ENCODE peak calls at places on chromosomes 5 and 9, in seven cellular contexts. O is breast epithelium, B is ovary, S is kidney epithelial cell, E is GM12865, R is HFFc6, C is SK-N-SH. T is an unnamed sample.

GRCh38 chr9:97615439-97616072 is 17.6 kb downstream of the TSTD2 start:
- DNase-seq in O (no peak), B (peak), S (no peak), E (peak), R (peak), C (peak), T (peak)

GRCh38 chr5:53276825-53277224 is 167.3 kb upstream of the MOCS2 start:
- DNase-seq in O (no peak), B (no peak), S (no peak), E (no peak), R (no peak), C (no peak), T (no peak)

GRCh38 chr5:125679522-125679921 is 743.7 kb upstream of the GRAMD2B start:
- DNase-seq in O (no peak), B (no peak), S (no peak), E (no peak), R (no peak), C (no peak), T (no peak)

GRCh38 chr9:113622600-113623400 is 159.3 kb downstream of the RGS3 start:
- DNase-seq in O (no peak), B (no peak), S (peak), E (peak), R (peak), C (no peak), T (no peak)

GRCh38 chr5:173498871-173499470 is 117.5 kb downstream of the BOD1 start:
- DNase-seq in O (no peak), B (peak), S (no peak), E (no peak), R (no peak), C (no peak), T (no peak)

GRCh38 chr5:69489246-69489645 is 3.3 kb upstream of the OCLN start:
- DNase-seq in O (no peak), B (no peak), S (no peak), E (no peak), R (no peak), C (no peak), T (no peak)

GRCh38 chr5:9165567-9165966 is 380.3 kb downstream of the SEMA5A start:
- DNase-seq in O (no peak), B (no peak), S (no peak), E (no peak), R (no peak), C (no peak), T (no peak)

GRCh38 chr9:130426883-130427282 is 17.9 kb upstream of the ASS1 start:
- DNase-seq in O (no peak), B (no peak), S (no peak), E (no peak), R (peak), C (no peak), T (no peak)

GRCh38 chr9:136107155-136107952 is 11.3 kb downstream of the TMEM250 start:
- DNase-seq in O (no peak), B (no peak), S (no peak), E (peak), R (no peak), C (peak), T (no peak)

GRCh38 chr5:132446621-132447020 is 44.0 kb downstream of the IRF1 start:
- DNase-seq in O (no peak), B (peak), S (no peak), E (no peak), R (peak), C (no peak), T (no peak)

GRCh38 chr9:107620801-107621200 is 131.2 kb upstream of the KLF4 start:
- DNase-seq in O (no peak), B (no peak), S (no peak), E (no peak), R (no peak), C (no peak), T (no peak)

GRCh38 chr5:136065588-136065987 is 36.8 kb downstream of the TGFBI start:
- DNase-seq in O (no peak), B (no peak), S (no peak), E (no peak), R (no peak), C (no peak), T (no peak)

GRCh38 chr5:136067422-136067821 is 38.6 kb downstream of the TGFBI start:
- DNase-seq in O (no peak), B (no peak), S (no peak), E (no peak), R (no peak), C (no peak), T (no peak)

GRCh38 chr5:136064510-136064909 is 35.7 kb downstream of the TGFBI start:
- DNase-seq in O (no peak), B (no peak), S (no peak), E (no peak), R (no peak), C (no peak), T (no peak)

GRCh38 chr5:136063778-136064465 is 35.1 kb downstream of the TGFBI start:
- DNase-seq in O (no peak), B (no peak), S (no peak), E (no peak), R (no peak), C (no peak), T (no peak)

DNA sequence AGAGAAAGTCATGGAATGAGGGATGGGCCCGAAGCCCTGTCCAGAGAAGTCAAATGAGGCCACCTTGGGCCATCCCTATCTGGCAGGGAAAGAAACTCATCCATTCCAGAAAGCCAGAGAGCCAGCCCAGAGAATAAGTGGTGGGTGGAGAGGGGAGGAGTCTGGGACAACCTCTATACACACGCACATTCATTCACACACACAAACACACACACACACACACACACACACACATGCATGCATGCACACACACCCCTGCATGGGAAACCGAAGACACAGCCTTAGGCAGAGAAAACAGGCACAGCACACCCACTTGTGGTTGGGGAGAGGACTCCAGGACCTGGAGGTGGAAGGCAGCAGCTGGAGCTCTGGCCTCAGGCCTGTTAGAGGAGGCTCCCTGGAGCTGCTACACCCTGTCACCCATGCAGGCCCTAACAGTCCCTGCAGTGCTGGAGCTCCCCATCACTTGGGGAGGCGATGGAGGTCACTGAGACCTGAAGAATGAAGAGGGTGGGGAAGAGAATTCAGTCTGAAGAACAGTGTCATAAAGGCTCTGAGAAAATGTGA is 38.0 kb downstream of the TGFBI start:
- DNase-seq in O (no peak), B (peak), S (no peak), E (no peak), R (peak), C (no peak), T (no peak)
- TF ChIP-seq CTCF in O (no peak), B (no peak), S (peak), E (no peak), R (no peak), C (peak), T (no peak)

DNA sequence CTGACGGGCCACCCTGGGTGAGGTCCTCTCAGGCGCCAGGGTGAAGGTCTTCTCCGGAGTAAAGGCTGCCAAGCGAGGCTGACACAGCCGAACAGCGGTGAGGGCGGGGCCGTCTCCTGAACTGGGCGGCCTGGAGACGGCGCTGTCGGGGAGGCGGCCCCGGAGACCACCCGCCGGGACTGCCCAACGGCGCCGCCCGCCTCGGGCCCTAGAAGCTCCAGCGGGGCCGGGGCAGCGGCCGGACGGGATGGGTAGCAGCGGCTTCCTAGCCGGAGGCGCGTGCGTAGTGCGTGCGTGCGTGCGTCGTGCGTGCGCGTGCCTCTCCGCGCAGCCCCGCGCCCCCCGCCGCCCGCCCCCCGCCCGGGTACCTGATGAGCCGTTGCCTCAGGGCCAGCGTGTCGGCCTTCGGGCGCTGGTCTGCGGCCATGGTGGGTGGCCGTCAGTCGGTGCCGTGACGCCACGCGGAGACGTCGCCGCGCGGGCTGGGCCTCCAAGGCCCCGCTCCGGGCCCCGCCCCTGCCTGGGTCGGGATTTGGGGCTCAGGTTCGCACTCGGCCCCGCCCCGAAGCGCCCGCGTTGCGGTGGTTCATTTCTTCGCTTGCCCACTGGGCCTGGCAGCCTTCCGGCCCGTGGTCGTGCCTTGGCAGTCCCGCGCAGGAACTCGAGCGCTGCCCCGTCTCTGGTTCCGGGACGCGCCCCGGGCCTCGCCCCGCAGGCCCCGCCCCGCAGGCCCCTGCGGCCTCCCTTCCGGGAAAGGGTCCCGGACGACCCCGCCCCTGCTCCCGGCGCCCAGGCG is at the start of gene PHYKPL:
- DNase-seq in O (peak), B (peak), S (no peak), E (peak), R (peak), C (peak), T (no peak)
- TF ChIP-seq CTCF in O (no peak), B (no peak), S (no peak), E (no peak), R (peak), C (peak), T (no peak)

GRCh38 chr5:158165647-158166046 is 306.7 kb upstream of the CLINT1 start:
- DNase-seq in O (no peak), B (no peak), S (no peak), E (no peak), R (no peak), C (no peak), T (no peak)
- TF ChIP-seq CTCF in O (no peak), B (no peak), S (no peak), E (no peak), R (no peak), C (peak), T (no peak)

GRCh38 chr5:113123563-113123962 is 147.0 kb downstream of the DCP2 start:
- DNase-seq in O (no peak), B (no peak), S (peak), E (peak), R (no peak), C (no peak), T (no peak)
- TF ChIP-seq CTCF in O (no peak), B (no peak), S (peak), E (peak), R (peak), C (peak), T (peak)

DNA sequence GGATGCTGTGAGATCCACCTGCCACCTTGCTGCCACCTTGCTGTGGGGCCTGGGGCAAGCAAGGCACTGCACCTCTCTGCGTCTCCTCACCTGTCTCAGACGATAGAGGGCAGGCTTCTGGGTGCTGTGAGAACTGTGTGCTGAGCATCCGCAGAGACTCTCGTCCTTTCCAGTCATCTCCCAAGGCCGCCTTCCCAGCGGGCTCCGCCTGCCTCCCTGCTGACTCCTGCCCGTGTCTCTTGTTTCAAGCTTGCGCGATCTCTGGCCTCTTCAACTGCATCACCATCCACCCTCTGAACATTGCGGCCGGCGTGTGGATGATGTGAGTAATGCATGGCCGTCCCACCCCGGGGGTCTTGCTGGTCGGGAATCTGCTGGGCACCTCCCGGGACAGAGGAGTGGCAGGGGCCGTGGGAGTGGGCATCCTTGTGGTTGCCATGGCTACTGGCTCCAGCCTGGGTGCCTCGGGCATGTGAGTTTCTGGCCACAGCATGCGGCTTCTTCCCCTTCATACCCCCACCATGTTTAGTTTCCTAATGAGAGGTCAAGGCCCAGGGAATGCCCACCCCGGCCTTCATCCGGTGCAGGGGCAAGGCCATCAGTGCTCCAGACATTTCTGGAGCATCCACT is 3.6 kb downstream of the CACFD1 start:
- DNase-seq in O (no peak), B (no peak), S (no peak), E (no peak), R (no peak), C (no peak), T (no peak)
- TF ChIP-seq CTCF in O (no peak), B (no peak), S (peak), E (no peak), R (peak), C (no peak), T (no peak)

GRCh38 chr9:87269296-87269695 is 228.4 kb upstream of the DAPK1 start:
- DNase-seq in O (no peak), B (no peak), S (no peak), E (no peak), R (no peak), C (no peak), T (no peak)
- TF ChIP-seq CTCF in O (no peak), B (no peak), S (no peak), E (no peak), R (no peak), C (no peak), T (no peak)

GRCh38 chr5:76836181-76836580 is 13.6 kb upstream of the S100Z start:
- DNase-seq in O (no peak), B (no peak), S (no peak), E (no peak), R (no peak), C (no peak), T (no peak)
- TF ChIP-seq CTCF in O (no peak), B (no peak), S (no peak), E (no peak), R (peak), C (peak), T (no peak)

DNA sequence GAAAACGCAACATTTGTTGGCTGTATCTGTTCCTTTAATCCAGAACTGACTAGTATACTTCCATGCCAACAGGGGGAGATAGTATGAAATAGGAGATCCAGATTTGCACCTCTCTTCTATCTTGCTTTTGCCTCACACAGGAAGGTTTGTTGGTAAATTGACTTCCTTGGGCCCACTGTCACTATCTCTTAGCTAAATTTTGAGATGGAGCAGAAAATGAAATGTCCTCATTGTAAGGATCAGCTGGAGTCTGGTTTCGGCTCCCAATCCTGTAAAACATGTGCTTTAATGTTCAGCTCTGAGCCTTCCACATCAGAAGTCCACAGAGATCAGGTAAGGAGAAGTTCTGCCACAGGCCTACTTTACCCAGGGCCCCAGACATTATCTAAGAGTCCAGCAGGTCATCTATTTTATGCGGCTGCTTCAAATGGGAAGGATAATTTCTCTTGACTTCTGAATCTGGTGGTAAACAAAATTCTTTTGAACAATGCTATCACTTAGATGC is 176.8 kb downstream of the FER start:
- DNase-seq in O (no peak), B (no peak), S (no peak), E (peak), R (no peak), C (no peak), T (no peak)
- TF ChIP-seq CTCF in O (no peak), B (no peak), S (peak), E (no peak), R (peak), C (peak), T (peak)

GRCh38 chr5:2756764-2757163 is 5.3 kb upstream of the IRX2 start:
- DNase-seq in O (peak), B (no peak), S (no peak), E (no peak), R (no peak), C (no peak), T (no peak)
- TF ChIP-seq CTCF in O (no peak), B (no peak), S (no peak), E (no peak), R (no peak), C (no peak), T (no peak)

GRCh38 chr5:6583049-6583880 is 49.6 kb downstream of the NSUN2 start:
- DNase-seq in O (no peak), B (peak), S (no peak), E (no peak), R (no peak), C (peak), T (no peak)
- TF ChIP-seq CTCF in O (no peak), B (peak), S (no peak), E (peak), R (peak), C (peak), T (peak)

T was measured in Panc1.